ENCODE peak calls at places on chromosomes 2 and 18, in six cellular contexts. C, S, W, E, X and Q are unnamed samples.
A peak's percentile ranks its signal among the peaks of the same experiment; 100 is the strongest.

GRCh38 chr18:48663931-48664847 is 125.4 kb downstream of the CTIF start:
- DNase-seq in C (peak; percentile 85), S (peak; percentile 66), W (peak; percentile 42), E (peak; percentile 36), X (peak; percentile 99), Q (peak; percentile 57)

GRCh38 chr2:127566576-127566975 is 31.1 kb downstream of the MYO7B start:
- DNase-seq in C (peak; percentile 40), S (no peak), W (no peak), E (no peak), X (no peak), Q (no peak)

GRCh38 chr2:47230418-47230817 is 75.3 kb upstream of the STPG4 start:
- DNase-seq in C (no peak), S (no peak), W (no peak), E (peak; percentile 29), X (no peak), Q (peak; percentile 80)

GRCh38 chr18:75207298-75208054 is 1.5 kb downstream of the PTGR3 start:
- DNase-seq in C (no peak), S (peak; percentile 18), W (no peak), E (peak; percentile 73), X (no peak), Q (peak; percentile 35)

GRCh38 chr2:101520246-101520645 is 45.3 kb upstream of the RFX8 start:
- DNase-seq in C (no peak), S (no peak), W (no peak), E (peak; percentile 67), X (no peak), Q (peak; percentile 40)

GRCh38 chr2:25402477-25402876 is 60.8 kb upstream of the DNMT3A start:
- DNase-seq in C (no peak), S (no peak), W (no peak), E (no peak), X (no peak), Q (no peak)

GRCh38 chr2:237731663-237732062 is 66.9 kb upstream of the RBM44 start:
- DNase-seq in C (no peak), S (no peak), W (peak; percentile 71), E (peak; percentile 81), X (no peak), Q (peak; percentile 82)

GRCh38 chr2:109133746-109134145 is 4.7 kb downstream of the SH3RF3 start:
- DNase-seq in C (no peak), S (no peak), W (no peak), E (no peak), X (peak; percentile 17), Q (no peak)

GRCh38 chr2:26687328-26687727 is 5.2 kb upstream of the KCNK3 start:
- DNase-seq in C (no peak), S (no peak), W (no peak), E (no peak), X (no peak), Q (no peak)

GRCh38 chr2:241035818-241036396 is 37.5 kb downstream of the SNED1 start:
- DNase-seq in C (peak; percentile 51), S (no peak), W (no peak), E (no peak), X (no peak), Q (no peak)

GRCh38 chr2:239259603-239260298 is 141.1 kb downstream of the HDAC4 start:
- DNase-seq in C (peak; percentile 19), S (no peak), W (no peak), E (no peak), X (no peak), Q (peak; percentile 49)

GRCh38 chr2:34102359-34102758 is 503.3 kb upstream of the FAM98A start:
- DNase-seq in C (no peak), S (no peak), W (no peak), E (peak; percentile 4), X (no peak), Q (no peak)

GRCh38 chr18:44968336-44968735 is 287.6 kb downstream of the SETBP1 start:
- DNase-seq in C (peak; percentile 51), S (no peak), W (no peak), E (no peak), X (no peak), Q (no peak)

GRCh38 chr2:109727929-109728447 is 66.1 kb upstream of the RGPD5 start:
- DNase-seq in C (no peak), S (no peak), W (no peak), E (no peak), X (peak; percentile 11), Q (no peak)

GRCh38 chr18:5527603-5528002 is 16.2 kb downstream of the EPB41L3 start:
- DNase-seq in C (no peak), S (no peak), W (peak; percentile 56), E (peak; percentile 86), X (no peak), Q (no peak)

GRCh38 chr18:61957801-61958516 is 65.2 kb upstream of the RNF152 start:
- DNase-seq in C (peak; percentile 45), S (no peak), W (no peak), E (peak; percentile 26), X (no peak), Q (peak; percentile 58)

GRCh38 chr2:235605999-235606715 is 112.3 kb downstream of the AGAP1 start:
- DNase-seq in C (peak; percentile 46), S (no peak), W (peak; percentile 30), E (peak; percentile 81), X (no peak), Q (peak; percentile 78)

GRCh38 chr2:69779258-69779989 is 37.5 kb downstream of the ANXA4 start:
- DNase-seq in C (no peak), S (no peak), W (peak; percentile 42), E (peak; percentile 25), X (no peak), Q (no peak)

GRCh38 chr2:233152541-233152940 is 92.4 kb downstream of the INPP5D start:
- DNase-seq in C (no peak), S (no peak), W (no peak), E (peak; percentile 14), X (no peak), Q (no peak)

GRCh38 chr18:35458677-35459441 is 38.9 kb downstream of the INO80C start:
- DNase-seq in C (peak; percentile 83), S (no peak), W (peak; percentile 98), E (peak; percentile 79), X (peak; percentile 55), Q (peak; percentile 89)

GRCh38 chr18:41992066-41992465 is 37.0 kb downstream of the PIK3C3 start:
- DNase-seq in C (no peak), S (no peak), W (no peak), E (no peak), X (no peak), Q (peak; percentile 2)

DNA sequence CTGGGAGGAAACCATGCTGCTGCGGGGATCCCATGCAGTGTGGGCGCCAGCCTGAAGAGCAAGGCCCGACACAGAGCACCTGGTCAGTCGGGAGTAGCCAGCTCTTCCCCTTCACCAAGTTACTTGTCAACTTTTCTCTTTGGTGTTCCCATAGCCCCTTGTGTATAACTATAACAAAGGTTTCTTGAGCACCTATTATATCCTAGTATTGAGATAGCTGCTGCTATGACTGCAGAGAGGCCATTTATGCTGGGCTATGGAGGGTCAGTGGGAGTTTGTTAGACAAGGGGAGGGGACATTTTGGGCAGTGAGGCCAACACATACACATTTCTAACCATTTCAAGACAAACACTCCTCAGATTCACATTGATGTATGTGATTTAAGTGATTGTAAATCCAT is 10.8 kb downstream of the HK2 start:
- DNase-seq in C (no peak), S (no peak), W (no peak), E (no peak), X (no peak), Q (no peak)
- H3K4me2 ChIP-seq in C (no peak overlapping the region), S (no peak overlapping the region), W (no peak overlapping the region), E (no peak overlapping the region), X (no peak overlapping the region), Q (no peak overlapping the region)

GRCh38 chr2:159615936-159616733 is at the start of gene BAZ2B:
- DNase-seq in C (peak; percentile 46), S (peak; percentile 54), W (peak; percentile 33), E (peak; percentile 88), X (no peak), Q (peak; percentile 92)
- H3K18ac ChIP-seq in C (peak within 1 kb of the TSS; percentile 96), S (peak within 1 kb of the TSS; percentile 100), W (peak within 1 kb of the TSS; percentile 93), E (peak within 1 kb of the TSS; percentile 88), X (peak within 1 kb of the TSS; percentile 94), Q (peak within 1 kb of the TSS; percentile 99)

GRCh38 chr2:85477884-85478283 is 59.4 kb downstream of the SH2D6 start:
- DNase-seq in C (no peak), S (no peak), W (no peak), E (no peak), X (no peak), Q (no peak)

GRCh38 chr2:85472265-85472664 is 53.8 kb downstream of the SH2D6 start:
- DNase-seq in C (no peak), S (no peak), W (no peak), E (no peak), X (no peak), Q (no peak)

GRCh38 chr2:85476624-85477023 is 58.1 kb downstream of the SH2D6 start:
- DNase-seq in C (no peak), S (no peak), W (no peak), E (no peak), X (no peak), Q (no peak)

GRCh38 chr2:85470850-85471800 is 52.6 kb downstream of the SH2D6 start:
- DNase-seq in C (no peak), S (no peak), W (peak; percentile 5), E (peak; percentile 42), X (no peak), Q (no peak)

DNA sequence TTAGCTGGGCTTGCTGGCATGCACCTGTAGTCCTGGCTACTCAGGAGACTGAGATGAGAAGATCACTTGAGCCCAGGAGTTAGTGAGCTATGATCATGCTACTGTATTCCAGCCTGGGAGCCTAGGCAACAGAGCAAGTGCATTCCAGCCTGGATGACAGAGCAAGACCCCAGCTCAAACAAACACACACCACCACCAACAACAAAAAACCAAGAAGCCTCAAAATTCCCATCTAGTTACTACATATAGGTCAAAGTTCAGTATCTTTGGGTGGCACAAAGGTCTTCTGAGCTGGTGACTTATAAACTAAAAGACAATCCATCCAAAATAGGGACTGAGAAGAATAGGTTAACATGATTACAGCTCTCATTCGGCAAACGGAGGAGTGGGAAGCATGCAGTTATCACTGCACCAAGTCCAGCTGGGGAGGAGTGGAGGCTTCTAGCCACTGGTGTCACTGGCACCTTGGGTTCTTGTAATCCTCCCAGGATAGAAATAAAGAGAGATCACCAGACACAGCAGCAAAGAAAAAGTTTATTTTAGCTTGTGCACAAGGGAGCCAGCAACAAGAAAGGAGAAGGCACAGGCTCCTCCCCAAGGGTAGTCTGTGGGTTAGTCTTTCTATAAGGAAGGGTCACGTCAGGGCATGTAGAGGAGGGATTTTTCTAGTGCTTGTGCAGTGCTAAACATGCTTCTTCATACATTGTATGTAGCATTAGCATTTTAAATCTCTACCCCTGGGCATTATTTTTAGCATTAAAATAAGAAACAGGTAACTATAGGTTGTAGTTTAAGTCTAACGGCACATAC is 57.5 kb downstream of the SH2D6 start:
- DNase-seq in C (no peak), S (no peak), W (no peak), E (no peak), X (no peak), Q (no peak)
- H4K91ac ChIP-seq in C (no peak overlapping the region), S (no peak overlapping the region), W (no peak overlapping the region), E (no peak overlapping the region), X (no peak overlapping the region), Q (no peak overlapping the region)

DNA sequence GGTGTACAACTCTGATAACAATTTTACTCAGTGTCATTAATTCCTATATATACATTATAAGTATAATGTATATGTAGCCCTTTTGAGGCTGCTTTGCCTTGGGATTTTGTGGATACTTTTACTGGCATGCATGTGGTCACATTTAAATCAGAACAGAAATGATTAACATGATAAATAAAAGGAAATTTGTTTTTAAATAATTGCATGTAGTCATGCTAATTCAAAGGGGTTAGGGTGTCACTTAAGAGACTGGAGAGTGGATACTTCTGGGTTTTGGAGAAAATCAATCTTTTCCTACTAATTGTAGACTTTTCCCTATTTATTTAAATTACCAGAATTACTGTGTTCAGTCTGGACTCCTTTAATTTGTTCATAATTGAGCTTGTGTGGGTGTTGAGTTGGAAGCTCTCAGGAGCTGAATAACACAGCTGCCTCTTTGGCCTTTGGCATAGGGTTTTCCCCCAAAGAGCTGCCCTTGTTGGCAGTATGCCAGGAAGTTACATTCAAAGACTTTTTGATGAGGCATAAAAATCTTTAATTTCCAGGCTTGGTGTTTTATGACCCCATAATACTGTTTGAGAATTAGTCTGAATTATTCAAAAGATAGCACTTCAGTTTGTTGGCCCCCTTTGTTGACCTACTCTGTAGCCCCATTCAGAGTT is 484.7 kb upstream of the NRP2 start:
- DNase-seq in C (no peak), S (no peak), W (no peak), E (no peak), X (no peak), Q (no peak)
- H3K4me2 ChIP-seq in C (peak overlapping the region; percentile 8), S (no peak overlapping the region), W (no peak overlapping the region), E (no peak overlapping the region), X (peak overlapping the region; percentile 39), Q (no peak overlapping the region)